ENCODE peak calls at places on chromosomes 12 and 14, in six cellular contexts. N is heart left ventricle, D is A549, C is sigmoid colon, T is stomach, E is suprapubic skin. M is an unnamed sample. For H3K4me1, the result is how much of the 10 kb centered on the place peaks cover.

GRCh38 chr12:105083551-105084105 is 630 bp downstream of the ALDH1L2 start:
- DNase-seq in T (peak), N (peak), E (peak), C (peak), D (peak), M (peak)

GRCh38 chr12:1760566-1761382 is 59.6 kb upstream of the LRTM2 start:
- DNase-seq in E (no peak), D (peak), N (no peak), T (no peak), C (no peak), M (no peak)

GRCh38 chr12:18462437-18462836 is 201.1 kb downstream of the PIK3C2G start:
- DNase-seq in T (no peak), E (no peak), D (no peak), C (no peak), N (no peak), M (no peak)

GRCh38 chr12:76455582-76456345 is 103.8 kb downstream of the OSBPL8 start:
- DNase-seq in E (no peak), D (peak), C (no peak), T (no peak), N (no peak), M (no peak)

GRCh38 chr14:105145381-105146180 is 23.0 kb downstream of the JAG2 start:
- DNase-seq in T (no peak), D (no peak), C (peak), N (peak), E (peak), M (peak)

GRCh38 chr12:94168041-94168440 is 19.7 kb downstream of the PLXNC1 start:
- DNase-seq in C (no peak), D (no peak), E (no peak), N (no peak), T (no peak), M (no peak)

GRCh38 chr12:98698603-98699463 is 53.7 kb downstream of the APAF1 start:
- DNase-seq in E (no peak), T (peak), N (peak), D (peak), C (peak), M (peak)

GRCh38 chr12:123050331-123050809 is 69.9 kb downstream of the ARL6IP4 start:
- DNase-seq in C (peak), N (no peak), T (no peak), D (no peak), E (no peak), M (peak)

GRCh38 chr12:110965574-110965973 is 45.2 kb upstream of the MYL2 start:
- DNase-seq in E (no peak), D (no peak), T (no peak), C (no peak), N (no peak), M (peak)

GRCh38 chr14:98564006-98564405 is 708.0 kb downstream of the BCL11B start:
- DNase-seq in C (no peak), T (no peak), N (no peak), D (no peak), E (no peak), M (no peak)

DNA sequence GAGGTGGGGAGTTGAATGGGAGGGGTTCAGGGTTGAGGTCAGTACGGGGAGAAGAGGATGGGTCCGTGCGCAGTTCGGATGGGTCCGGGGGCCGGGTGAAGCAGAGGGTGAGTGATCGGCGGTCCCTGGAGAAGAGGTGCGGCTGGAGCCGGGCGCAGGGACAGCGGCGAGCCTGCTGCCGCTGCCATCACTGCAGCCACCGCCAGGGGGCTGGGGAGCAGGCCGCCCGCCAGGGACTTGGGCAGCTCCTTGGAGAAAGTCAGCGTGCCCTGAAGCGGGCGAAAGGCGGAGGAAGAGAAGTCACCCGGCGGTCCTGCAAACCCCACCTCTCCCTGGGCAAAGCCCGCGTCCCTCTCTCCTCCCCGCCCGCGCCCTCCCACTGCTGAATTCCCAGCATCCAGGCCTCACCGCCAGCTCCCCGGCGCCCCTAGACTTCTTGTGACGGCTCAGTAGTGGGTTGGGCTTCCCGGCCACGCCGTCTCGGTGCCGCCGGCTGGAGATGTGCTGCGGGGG is 6.0 kb upstream of the GPR84 start:
- DNase-seq in E (peak), D (peak), N (peak), C (peak), T (peak), M (no peak)
- H3K27ac ChIP-seq in E (peak), D (peak), N (peak), C (peak), T (peak), M (peak)

DNA sequence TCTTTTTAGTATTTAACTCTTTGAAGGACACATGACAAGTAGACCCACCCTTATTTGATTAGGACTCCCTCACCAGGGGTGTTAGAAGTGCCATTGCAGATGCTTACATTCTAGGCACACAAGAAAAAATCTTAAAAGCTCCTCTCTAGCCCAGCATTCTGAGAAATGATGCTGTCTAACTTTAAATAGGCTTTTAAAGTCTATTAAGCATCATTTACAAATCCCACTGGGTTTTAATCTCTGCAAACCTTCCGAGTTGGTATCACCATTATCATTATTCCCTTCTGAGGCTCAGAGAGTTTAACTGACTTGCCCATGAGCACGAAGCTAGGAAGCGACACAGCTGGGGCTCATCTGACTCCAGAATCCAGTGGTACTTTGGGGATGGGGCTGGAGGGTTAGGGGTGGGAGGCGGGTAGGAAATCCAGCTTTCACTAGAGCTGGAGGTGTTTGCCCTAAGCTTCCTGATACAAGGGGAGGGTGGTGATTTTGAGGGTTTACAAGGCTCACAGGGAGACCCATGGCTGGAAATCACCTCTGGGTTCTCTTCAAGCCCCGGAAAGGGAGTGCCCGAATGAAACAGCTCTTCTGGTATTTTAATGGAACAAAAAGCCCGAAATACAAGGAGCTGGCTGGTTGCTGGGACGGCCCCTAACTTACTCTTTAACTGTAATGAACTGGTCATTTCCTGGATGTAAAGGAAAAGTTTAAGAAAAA is 109.2 kb upstream of the FUT8 start:
- DNase-seq in N (no peak), D (no peak), C (no peak), E (no peak), T (no peak), M (no peak)
- TF ChIP-seq POLR2A in N (no peak), D (no peak), C (no peak), E (no peak), T (no peak), M (no peak)

GRCh38 chr14:91376547-91377477 is 40.8 kb downstream of the CCDC88C start:
- DNase-seq in E (no peak), N (peak), C (no peak), D (no peak), T (no peak), M (no peak)
- H3K4me1 ChIP-seq in E (half or more), N (under half), C (under half), D (under half), T (half or more), M (under half)

GRCh38 chr14:68203871-68204270 is 384.3 kb downstream of the RAD51B start:
- DNase-seq in N (no peak), D (no peak), E (no peak), T (no peak), C (no peak), M (no peak)

GRCh38 chr14:68198713-68199464 is 379.3 kb downstream of the RAD51B start:
- DNase-seq in C (no peak), E (no peak), N (no peak), D (no peak), T (no peak), M (no peak)

GRCh38 chr14:68193970-68194634 is 374.5 kb downstream of the RAD51B start:
- DNase-seq in T (no peak), D (no peak), E (no peak), N (no peak), C (peak), M (no peak)

GRCh38 chr14:68195126-68195525 is 375.5 kb downstream of the RAD51B start:
- DNase-seq in D (no peak), T (no peak), C (no peak), E (no peak), N (no peak), M (no peak)

GRCh38 chr14:68199465-68200145 is 380.0 kb downstream of the RAD51B start:
- DNase-seq in E (no peak), N (no peak), D (no peak), C (peak), T (peak), M (no peak)
- H3K27ac ChIP-seq in E (peak), N (peak), D (peak), C (peak), T (peak), M (peak)

GRCh38 chr12:117911347-117911746 is 57.4 kb downstream of the KSR2 start:
- DNase-seq in E (no peak), D (no peak), N (no peak), T (no peak), C (no peak), M (no peak)
- TF ChIP-seq POLR2A in E (no peak), D (no peak), N (no peak), T (no peak), C (no peak), M (no peak)

DNA sequence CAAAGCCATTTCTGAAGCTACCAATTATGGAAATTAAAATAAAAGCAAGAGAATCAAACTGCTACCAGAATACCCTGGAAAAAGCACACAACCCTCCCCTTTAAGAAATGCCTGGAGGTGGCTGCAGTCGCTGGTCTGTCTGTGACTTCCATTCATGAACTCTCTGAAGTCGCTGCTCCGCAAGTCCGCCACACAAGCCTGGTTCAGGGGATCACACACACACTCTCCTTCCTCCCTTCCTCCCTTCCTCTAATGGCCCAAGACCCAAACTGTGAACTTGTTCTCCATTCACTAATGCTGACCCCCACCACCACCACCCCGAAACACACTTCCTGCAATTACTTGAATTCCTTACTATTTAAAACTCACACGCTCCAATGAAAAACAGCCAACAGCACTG is 974 bp upstream of the LMO3 start:
- DNase-seq in T (no peak), N (no peak), C (no peak), E (no peak), D (no peak), M (no peak)
- H3K4me1 ChIP-seq in T (half or more), N (under half), C (under half), E (under half), D (under half), M (under half)

GRCh38 chr12:101927042-101927441 is 49.7 kb downstream of the DRAM1 start:
- DNase-seq in D (no peak), N (no peak), E (no peak), T (no peak), C (no peak), M (no peak)
- H3K27ac ChIP-seq in D (no peak), N (peak), E (no peak), T (no peak), C (no peak), M (no peak)

GRCh38 chr12:89179245-89179644 is 173.1 kb downstream of the DUSP6 start:
- DNase-seq in C (no peak), D (no peak), N (no peak), E (no peak), T (no peak), M (no peak)

GRCh38 chr12:89180496-89180895 is 171.8 kb downstream of the DUSP6 start:
- DNase-seq in N (no peak), C (no peak), T (no peak), D (no peak), E (no peak), M (no peak)

GRCh38 chr12:89181271-89181920 is 170.9 kb downstream of the DUSP6 start:
- DNase-seq in N (no peak), C (no peak), D (peak), E (no peak), T (no peak), M (no peak)

GRCh38 chr12:89177802-89178201 is 174.5 kb downstream of the DUSP6 start:
- DNase-seq in N (no peak), T (no peak), C (no peak), D (no peak), E (no peak), M (no peak)

GRCh38 chr12:89179983-89180382 is 172.3 kb downstream of the DUSP6 start:
- DNase-seq in N (no peak), E (peak), C (peak), D (peak), T (no peak), M (peak)
- TF ChIP-seq POLR2A in N (no peak), E (no peak), C (no peak), D (no peak), T (no peak), M (no peak)

DNA sequence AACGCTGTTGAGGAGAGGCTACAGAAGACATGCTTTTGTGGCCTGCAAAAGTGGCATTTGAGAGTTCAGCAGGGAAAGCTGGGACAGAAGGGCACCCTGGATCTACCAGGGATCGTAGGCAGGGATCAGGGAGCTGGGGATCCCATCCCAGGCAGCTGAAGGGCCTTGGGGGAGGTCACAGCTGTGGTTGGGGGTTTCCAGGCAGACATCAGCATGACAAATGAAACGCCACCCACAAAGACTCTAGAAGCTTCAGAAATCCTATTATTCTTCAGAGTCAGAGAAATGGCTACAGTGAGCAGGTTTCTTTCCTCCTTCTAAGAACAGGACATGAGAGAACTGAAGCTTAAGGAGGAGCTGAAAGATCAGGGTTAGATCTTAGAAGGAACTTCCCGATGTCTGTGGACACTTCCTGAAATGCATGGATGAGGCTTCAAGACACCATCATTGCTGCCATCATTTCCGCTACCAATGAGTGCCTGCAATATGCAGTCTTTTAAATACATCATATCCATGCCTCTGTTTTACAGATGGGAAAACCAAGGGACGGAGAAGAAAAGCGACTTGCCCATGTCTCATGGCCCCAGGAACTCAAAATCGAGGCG is 104.3 kb downstream of the RBM19 start:
- DNase-seq in N (peak), D (no peak), C (no peak), E (no peak), T (no peak), M (no peak)
- H3K4me1 ChIP-seq in N (under half), D (under half), C (under half), E (under half), T (under half), M (under half)